ENCODE peak calls at places on chromosomes 5 and 9, in four cellular contexts. W is GM13977, X is astrocyte of the spinal cord, L is foreskin keratinocyte. Z is an unnamed sample.
A peak's percentile ranks its signal among the peaks of the same experiment; 100 is the strongest.

GRCh38 chr5:8907168-8907868 is 638.6 kb downstream of the SEMA5A start:
- DNase-seq in X (peak; percentile 86), W (no peak), L (peak; percentile 85), Z (no peak)

GRCh38 chr5:57581772-57582171 is 99.2 kb upstream of the ACTBL2 start:
- DNase-seq in X (peak; percentile 30), W (no peak), L (no peak), Z (no peak)

GRCh38 chr5:38536968-38537367 is 19.5 kb downstream of the LIFR start:
- DNase-seq in W (no peak), X (no peak), L (no peak), Z (no peak)

GRCh38 chr9:37390759-37391158 is 31.7 kb upstream of the GRHPR start:
- DNase-seq in L (no peak), W (peak; percentile 75), X (no peak), Z (peak; percentile 86)

GRCh38 chr9:2290382-2290781 is 275.2 kb downstream of the SMARCA2 start:
- DNase-seq in W (no peak), X (no peak), L (no peak), Z (no peak)

GRCh38 chr5:181246276-181247050 is 2.8 kb upstream of the RACK1 start:
- DNase-seq in W (peak; percentile 84), X (peak; percentile 86), L (peak; percentile 55), Z (peak; percentile 93)

GRCh38 chr5:140882591-140882899 is 621 bp downstream of the PCDHA13 start:
- DNase-seq in L (peak; percentile 19), X (no peak), W (peak; percentile 10), Z (no peak)

GRCh38 chr9:12719431-12719830 is 26.2 kb downstream of the TYRP1 start:
- DNase-seq in W (no peak), X (peak; percentile 63), L (no peak), Z (no peak)

GRCh38 chr5:52657231-52657645 is 130.5 kb upstream of the ITGA1 start:
- DNase-seq in W (peak; percentile 30), L (peak; percentile 5), X (peak; percentile 66), Z (peak; percentile 22)

GRCh38 chr9:133112361-133113026 is 8.5 kb downstream of the RALGDS start:
- DNase-seq in X (no peak), W (no peak), L (no peak), Z (no peak)

GRCh38 chr5:152113401-152113800 is 188.8 kb upstream of the GLRA1 start:
- DNase-seq in X (peak; percentile 0), L (no peak), W (peak; percentile 29), Z (no peak)

GRCh38 chr9:129712595-129713524 is 40.0 kb downstream of the PTGES start:
- DNase-seq in X (peak; percentile 70), W (no peak), L (no peak), Z (no peak)

GRCh38 chr9:113898596-113898995 is 22.5 kb downstream of the ZNF618 start:
- DNase-seq in X (no peak), W (no peak), L (no peak), Z (no peak)

GRCh38 chr9:35579130-35579529 is 25.9 kb upstream of the TESK1 start:
- DNase-seq in L (no peak), W (no peak), X (no peak), Z (no peak)

GRCh38 chr5:148962761-148963324 is 100.0 kb downstream of the SH3TC2 start:
- DNase-seq in L (no peak), W (no peak), X (no peak), Z (no peak)

DNA sequence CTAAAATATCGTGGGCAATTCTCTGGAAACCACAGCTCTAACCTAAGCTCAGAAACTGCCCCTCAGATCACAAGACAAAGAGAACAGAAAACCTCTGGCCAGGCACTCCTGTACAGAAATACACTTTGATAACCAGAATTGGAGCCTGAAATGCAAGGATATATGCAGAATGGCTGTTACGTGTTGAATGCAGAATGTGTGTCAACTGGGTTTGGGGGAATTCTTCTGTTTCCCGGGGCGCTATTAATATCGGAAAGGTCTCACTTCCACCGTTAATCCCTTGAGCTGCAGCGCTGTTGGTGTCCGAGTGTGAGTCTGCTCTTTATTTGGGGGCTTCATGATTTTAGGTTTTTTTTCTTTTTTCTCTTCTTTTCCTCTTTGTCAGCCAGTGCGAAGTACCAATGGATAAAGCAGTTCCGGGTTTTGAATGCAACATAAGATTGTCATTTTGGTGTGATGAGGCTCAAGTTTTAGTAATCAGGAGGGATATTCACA is 1.2 kb downstream of the PIK3R1 start:
- DNase-seq in X (peak; percentile 43), L (no peak), W (peak; percentile 60), Z (no peak)
- TF ChIP-seq CTCF in X (no peak), L (no peak), W (no peak), Z (no peak)

GRCh38 chr5:29811914-29812679 is 1381.4 kb upstream of the CDH6 start:
- DNase-seq in X (no peak), L (no peak), W (no peak), Z (no peak)
- TF ChIP-seq CTCF in X (no peak), L (no peak), W (no peak), Z (no peak)

GRCh38 chr5:68431601-68432337 is 216.2 kb downstream of the PIK3R1 start:
- DNase-seq in X (no peak), W (no peak), L (no peak), Z (no peak)

GRCh38 chr5:68436686-68437520 is 221.3 kb downstream of the PIK3R1 start:
- DNase-seq in X (peak; percentile 5), L (no peak), W (no peak), Z (no peak)

GRCh38 chr5:68432682-68433081 is 217.1 kb downstream of the PIK3R1 start:
- DNase-seq in L (no peak), W (no peak), X (no peak), Z (no peak)

GRCh38 chr5:68433921-68434879 is 218.6 kb downstream of the PIK3R1 start:
- DNase-seq in W (peak; percentile 80), L (peak; percentile 97), X (peak; percentile 91), Z (peak; percentile 87)

GRCh38 chr5:68435611-68436010 is 220.1 kb downstream of the PIK3R1 start:
- DNase-seq in L (no peak), W (no peak), X (no peak), Z (no peak)
- TF ChIP-seq CTCF in L (no peak), W (no peak), X (no peak), Z (no peak)

DNA sequence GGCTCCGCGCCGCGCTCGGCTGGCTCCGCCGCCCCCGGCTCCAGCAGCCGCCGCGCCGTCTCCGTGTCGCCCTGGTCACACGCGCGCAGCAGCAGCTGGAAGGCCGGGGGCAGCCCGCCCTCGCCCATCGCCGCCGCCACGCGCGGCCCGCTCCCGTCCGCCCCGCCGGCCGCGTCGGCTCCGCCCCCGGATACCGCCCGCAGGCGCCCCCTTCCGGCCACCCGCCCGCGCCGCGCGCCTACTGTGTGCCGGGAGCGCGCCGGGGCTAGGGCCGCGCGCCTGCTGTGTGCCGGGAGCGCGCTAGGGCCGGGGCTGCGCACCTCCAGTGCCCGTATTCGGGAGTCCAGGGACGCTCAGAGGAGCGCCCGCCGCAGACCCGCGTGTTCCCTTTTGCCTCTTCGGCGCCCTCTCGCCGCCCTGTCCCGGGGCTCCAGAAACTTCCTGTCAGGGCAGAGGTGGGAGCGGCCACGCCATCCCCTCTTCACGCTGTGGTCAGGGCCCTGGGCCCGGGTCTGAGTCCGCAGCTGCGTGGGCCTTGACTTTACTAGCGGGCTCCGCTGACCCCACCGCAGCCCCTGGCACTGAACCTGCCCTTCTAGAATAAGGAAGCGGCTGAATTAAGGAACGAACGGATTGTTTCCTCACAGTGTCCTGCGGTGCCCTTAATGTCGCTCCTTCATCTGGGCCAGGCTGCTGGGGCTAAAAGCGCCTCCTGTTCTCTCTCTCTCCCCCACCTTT is at the start of gene ANKS6:
- DNase-seq in X (peak; percentile 58), L (no peak), W (peak; percentile 93), Z (peak; percentile 94)
- TF ChIP-seq CTCF in X (peak; percentile 37), L (peak; percentile 73), W (peak; percentile 75), Z (peak; percentile 76)

DNA sequence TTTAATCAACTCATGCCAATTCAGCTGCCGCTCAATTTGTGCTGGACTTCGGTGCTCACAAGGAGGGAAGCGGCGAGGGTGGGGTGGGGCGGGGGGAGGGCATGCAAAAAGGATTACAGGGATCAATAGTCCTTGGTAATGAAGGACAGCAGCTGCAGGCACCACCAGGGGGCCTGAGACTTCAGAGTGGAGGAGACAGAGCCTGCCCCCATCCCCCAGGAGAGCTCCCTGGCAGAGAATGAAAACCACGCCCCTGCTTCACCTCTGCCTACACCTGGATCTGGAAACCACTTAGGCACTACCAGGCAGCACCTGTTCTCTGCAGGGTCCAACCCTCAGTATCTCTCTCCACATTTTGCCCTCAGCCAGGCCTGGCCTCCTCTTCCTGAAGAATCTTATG is 155.6 kb downstream of the TRIM32 start:
- DNase-seq in W (no peak), X (no peak), L (no peak), Z (no peak)
- TF ChIP-seq CTCF in W (no peak), X (no peak), L (peak; percentile 51), Z (no peak)

DNA sequence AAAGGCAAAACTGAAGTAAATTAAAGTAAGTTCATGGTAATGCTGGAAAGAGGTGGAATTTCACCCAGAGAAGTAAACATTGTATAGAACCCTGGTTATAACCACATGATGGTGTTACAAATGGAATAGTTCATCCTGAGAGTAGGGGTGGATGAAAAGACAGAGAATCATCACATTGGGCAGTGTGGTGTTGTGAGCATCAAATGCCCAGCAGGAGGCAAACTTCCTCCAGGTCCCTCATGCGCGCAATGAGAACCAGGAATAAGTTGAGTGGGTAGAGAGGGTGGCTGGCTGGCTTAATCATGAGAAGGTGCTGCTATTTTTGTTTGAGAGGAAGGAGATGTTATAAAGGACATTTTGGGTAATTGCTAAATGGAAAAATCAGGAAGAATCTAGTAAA is 163.3 kb upstream of the HMHB1 start:
- DNase-seq in L (no peak), W (no peak), X (no peak), Z (no peak)
- TF ChIP-seq CTCF in L (peak; percentile 50), W (peak; percentile 30), X (peak; percentile 12), Z (no peak)

GRCh38 chr9:124124729-124125589 is 113.4 kb downstream of the LHX2 start:
- DNase-seq in X (no peak), L (no peak), W (no peak), Z (no peak)

GRCh38 chr9:124122321-124122720 is 110.8 kb downstream of the LHX2 start:
- DNase-seq in X (no peak), W (no peak), L (no peak), Z (no peak)

GRCh38 chr9:124121725-124122124 is 110.2 kb downstream of the LHX2 start:
- DNase-seq in W (no peak), L (no peak), X (no peak), Z (no peak)

GRCh38 chr9:124120272-124120671 is 108.7 kb downstream of the LHX2 start:
- DNase-seq in W (no peak), X (no peak), L (no peak), Z (no peak)

GRCh38 chr9:124122813-124123462 is 111.4 kb downstream of the LHX2 start:
- DNase-seq in W (no peak), X (no peak), L (no peak), Z (peak; percentile 46)
- TF ChIP-seq CTCF in W (peak; percentile 46), X (peak; percentile 47), L (peak; percentile 57), Z (no peak)

DNA sequence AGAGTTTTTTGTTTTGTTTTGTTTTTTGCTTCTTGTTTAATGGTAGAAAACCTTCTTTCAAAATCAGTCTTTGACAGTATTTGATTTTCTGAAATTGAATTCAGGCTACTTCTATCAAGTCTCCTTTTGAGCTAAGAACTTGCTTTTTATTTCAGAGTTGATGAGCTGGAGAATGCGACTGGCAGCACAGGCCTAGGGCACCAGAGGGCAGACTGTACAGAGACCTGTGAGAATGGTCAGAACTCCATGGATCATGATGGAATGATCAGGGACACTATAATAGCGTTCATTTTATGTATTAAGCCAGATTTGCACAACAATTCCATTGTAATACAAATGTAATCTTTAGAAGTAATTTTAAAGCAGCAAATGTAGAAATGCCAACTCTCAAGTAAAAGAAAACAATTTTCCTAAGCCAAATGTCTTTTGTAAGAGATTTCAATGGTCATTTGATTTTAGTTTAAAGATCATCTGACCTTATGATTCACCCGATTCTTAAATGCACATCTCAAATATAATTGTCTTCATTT is 902.4 kb downstream of the NR2F1-AS1 start:
- DNase-seq in W (no peak), L (no peak), X (no peak), Z (no peak)
- TF ChIP-seq CTCF in W (no peak), L (peak; percentile 26), X (peak; percentile 29), Z (no peak)